ENCODE peak calls at places on chromosome 16, in four cellular contexts. T is CD4-positive, alpha-beta T cell; L is cardiac muscle cell; G is activated B cell treated with CpG ODN at 0.5 μM for 24 hours. S is an unnamed sample.

GRCh38 chr16:50462793-50463507 is 85.2 kb upstream of the NKD1 start:
- DNase-seq in T (no peak), L (no peak), G (no peak), S (no peak)

GRCh38 chr16:17802566-17802965 is 331.8 kb upstream of the XYLT1 start:
- DNase-seq in G (no peak), T (no peak), L (no peak), S (no peak)

GRCh38 chr16:63289834-63290460 is 1253.7 kb upstream of the CDH8 start:
- DNase-seq in L (peak), G (no peak), T (no peak), S (peak)

GRCh38 chr16:28496844-28497243 is 2.4 kb downstream of the APOBR start:
- DNase-seq in T (no peak), G (no peak), L (no peak), S (no peak)

GRCh38 chr16:69397821-69398521 is 12.2 kb upstream of the TERF2 start:
- DNase-seq in L (peak), G (no peak), T (no peak), S (no peak)

GRCh38 chr16:28063047-28063521 is 430 bp downstream of the GSG1L start:
- DNase-seq in L (peak), T (no peak), G (no peak), S (no peak)

GRCh38 chr16:82967424-82967823 is 340.7 kb downstream of the CDH13 start:
- DNase-seq in T (no peak), L (no peak), G (no peak), S (no peak)

GRCh38 chr16:57756424-57757325 is 21.1 kb downstream of the KATNB1 start:
- DNase-seq in L (no peak), T (no peak), G (no peak), S (no peak)

GRCh38 chr16:25066426-25066746 is 45.2 kb upstream of the LCMT1 start:
- DNase-seq in G (no peak), T (no peak), L (no peak), S (no peak)

GRCh38 chr16:85072947-85073346 is 39.3 kb downstream of the CIBAR2 start:
- DNase-seq in G (no peak), L (no peak), T (no peak), S (no peak)

GRCh38 chr16:87436225-87437172 is 44.4 kb downstream of the MAP1LC3B start:
- DNase-seq in T (no peak), G (no peak), L (peak), S (no peak)

GRCh38 chr16:85834741-85835140 is 35.2 kb downstream of the COX4I1 start:
- DNase-seq in L (no peak), G (no peak), T (no peak), S (no peak)

DNA sequence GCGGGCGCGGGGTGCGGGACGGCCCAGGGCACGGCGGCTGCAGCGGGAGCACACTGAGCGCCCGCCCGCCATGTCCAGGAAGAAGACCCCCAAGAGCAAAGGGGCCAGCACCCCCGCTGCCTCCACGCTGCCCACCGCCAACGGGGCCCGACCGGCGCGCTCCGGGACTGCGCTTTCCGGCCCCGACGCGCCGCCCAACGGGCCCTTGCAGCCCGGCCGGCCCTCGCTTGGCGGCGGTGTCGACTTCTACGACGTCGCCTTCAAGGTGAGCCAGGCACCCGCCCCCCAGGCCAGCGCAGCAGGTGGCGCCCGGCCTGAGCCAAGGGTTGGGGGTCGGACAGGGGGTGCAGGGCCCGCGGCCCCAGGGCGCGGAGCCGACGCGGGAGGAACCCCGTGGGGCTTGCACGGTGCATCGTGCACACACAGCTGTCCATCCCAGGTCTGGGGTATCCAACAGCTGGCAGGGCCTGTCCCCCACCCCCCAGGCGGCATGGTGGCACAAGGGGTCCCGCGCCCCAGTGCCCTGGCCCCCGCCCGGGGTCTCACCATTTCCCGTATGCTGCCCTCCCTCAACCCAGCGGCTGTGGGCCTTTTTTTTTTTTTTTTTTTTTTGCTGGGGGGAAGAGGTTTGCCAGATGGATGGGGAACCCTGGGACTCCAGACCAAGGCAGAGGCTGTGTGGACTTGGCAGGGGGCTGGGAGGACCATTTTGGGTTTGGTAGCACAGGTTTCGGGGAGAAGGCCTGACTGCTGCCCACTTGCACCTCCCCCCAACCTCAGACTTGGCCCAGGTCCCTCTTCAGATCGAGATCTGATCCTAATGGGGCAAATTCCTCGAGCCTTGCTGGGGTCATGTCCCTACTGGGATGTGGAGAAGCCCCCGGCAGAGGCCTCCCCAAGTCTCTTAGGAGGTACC is 547 bp downstream of the RAB26 start:
- DNase-seq in G (no peak), L (no peak), T (no peak), S (no peak)
- TF ChIP-seq CTCF in G (no peak), L (no peak), T (no peak), S (peak)

GRCh38 chr16:77399546-77399945 is 35.3 kb downstream of the ADAMTS18 start:
- DNase-seq in L (no peak), G (no peak), T (no peak), S (no peak)
- TF ChIP-seq CTCF in L (no peak), G (no peak), T (no peak), S (no peak)

GRCh38 chr16:800834-801488 is 427 bp upstream of the GNG13 start:
- DNase-seq in G (no peak), L (no peak), T (no peak), S (no peak)
- TF ChIP-seq CTCF in G (no peak), L (no peak), T (no peak), S (no peak)

GRCh38 chr16:30370444-30371247 is at the start of gene TBC1D10B:
- DNase-seq in T (peak), G (peak), L (peak), S (peak)

GRCh38 chr16:30371248-30371816 is 1.0 kb upstream of the TBC1D10B start:
- DNase-seq in G (no peak), T (no peak), L (no peak), S (no peak)

GRCh38 chr16:30368792-30369090 is 1.6 kb downstream of the TBC1D10B start:
- DNase-seq in T (no peak), G (no peak), L (no peak), S (no peak)

GRCh38 chr16:30369091-30369937 is 980 bp downstream of the TBC1D10B start:
- DNase-seq in G (no peak), L (peak), T (no peak), S (no peak)

DNA sequence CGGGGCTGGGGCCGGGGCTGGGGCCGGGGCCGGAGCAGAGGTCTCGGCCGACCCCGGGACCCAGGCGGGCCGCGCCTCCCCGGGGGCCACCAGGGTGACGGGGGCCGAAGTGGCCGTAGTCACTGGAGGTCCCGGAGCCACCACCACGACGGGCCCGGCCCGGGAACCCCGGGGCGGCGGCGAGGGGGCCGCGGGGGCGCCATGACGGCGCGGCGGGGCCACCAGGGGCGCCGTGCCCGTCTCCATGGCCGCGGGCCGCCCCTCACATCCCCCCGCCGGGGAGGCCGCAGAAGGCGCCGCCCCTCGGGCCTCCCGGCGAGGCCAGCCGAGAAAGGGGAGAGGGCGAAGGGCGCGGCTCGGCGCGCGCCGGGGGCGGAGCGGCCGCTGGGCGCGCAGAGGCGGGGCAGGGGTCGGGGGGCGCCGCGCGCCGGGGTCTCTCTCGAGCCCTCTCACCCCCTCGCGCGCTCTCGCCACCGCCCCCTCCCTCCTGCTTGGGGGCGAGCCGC is 303 bp downstream of the TBC1D10B start:
- DNase-seq in T (no peak), L (no peak), G (no peak), S (no peak)
- TF ChIP-seq CTCF in T (no peak), L (no peak), G (no peak), S (peak)

GRCh38 chr16:5042574-5043171 is 8.9 kb upstream of the NAGPA start:
- DNase-seq in T (no peak), L (peak), G (no peak), S (no peak)
- TF ChIP-seq CTCF in T (no peak), L (no peak), G (no peak), S (peak)

GRCh38 chr16:71441348-71441781 is 489 bp downstream of the TLE7 start:
- DNase-seq in L (no peak), G (no peak), T (no peak), S (no peak)
- TF ChIP-seq CTCF in L (peak), G (no peak), T (peak), S (no peak)